ENCODE peak calls at places on chromosomes 2 and 18, in ten cellular contexts. E is HCT116; Z is stimulated activated CD4-positive, alpha-beta T cell treated with anti-CD3 and anti-CD28 coated beads, Interleukin-4, amount 100 ng/mL, for 24 hours; Q is Caki2; M is Daoy; U is posterior vena cava; L is LoVo; C is CD8-positive, alpha-beta memory T cell; W is amygdala; O is COR-L47. Y is an unnamed sample.

GRCh38 chr18:72675394-72675793 is 131.3 kb upstream of the CBLN2 start:
- DNase-seq in Z (no peak), W (no peak), C (no peak), E (no peak), O (no peak), U (no peak), L (no peak), M (peak), Q (peak), Y (no peak)

GRCh38 chr2:235981629-235982028 is 186.6 kb downstream of the GBX2 start:
- DNase-seq in L (no peak), E (no peak), W (no peak), Z (no peak), O (no peak), M (no peak), C (no peak), U (peak), Q (no peak), Y (no peak)

GRCh38 chr2:178836807-178837206 is 29.6 kb upstream of the TTN start:
- DNase-seq in E (no peak), C (no peak), Q (no peak), U (no peak), L (no peak), O (no peak), M (no peak), W (no peak), Z (no peak), Y (no peak)

GRCh38 chr2:122019729-122020128 is 264.3 kb downstream of the TSN start:
- DNase-seq in O (no peak), Q (peak), E (no peak), Z (no peak), C (no peak), W (peak), U (no peak), L (no peak), M (no peak), Y (peak)

GRCh38 chr2:71452565-71452964 is 796 bp upstream of the DYSF start:
- DNase-seq in L (peak), C (no peak), O (peak), W (no peak), M (peak), Q (no peak), E (peak), U (no peak), Z (no peak), Y (peak)

GRCh38 chr2:37679072-37679695 is 7.7 kb upstream of the CDC42EP3 start:
- DNase-seq in O (no peak), U (no peak), Q (no peak), W (no peak), E (no peak), M (no peak), L (no peak), Z (no peak), C (no peak), Y (no peak)

GRCh38 chr2:44044281-44044720 is 48.5 kb upstream of the LRPPRC start:
- DNase-seq in C (peak), O (peak), M (peak), L (peak), Z (peak), Q (peak), W (peak), E (peak), U (peak), Y (peak)

GRCh38 chr2:47037678-47038077 is 117.4 kb downstream of the STPG4 start:
- DNase-seq in U (no peak), C (no peak), L (no peak), Z (no peak), Q (no peak), M (no peak), W (no peak), O (no peak), E (no peak), Y (no peak)

GRCh38 chr2:108257757-108258331 is 18.1 kb downstream of the SULT1C3 start:
- DNase-seq in Q (peak), E (no peak), L (no peak), W (no peak), U (no peak), C (no peak), O (no peak), Z (no peak), M (no peak), Y (no peak)

GRCh38 chr2:72116081-72116533 is 31.6 kb downstream of the CYP26B1 start:
- DNase-seq in C (no peak), Q (no peak), W (no peak), Z (no peak), L (no peak), E (no peak), U (no peak), O (no peak), M (peak), Y (no peak)

Y was measured in kidney epithelial cell.